ENCODE peak calls at places on chromosome 6, in four cellular contexts. F, L, W and B are unnamed samples.

GRCh38 chr6:88629838-88630462 is 333.5 kb downstream of the RNGTT start:
- DNase-seq in W (no peak), L (no peak), F (peak), B (peak)

GRCh38 chr6:145241039-145241438 is 494.3 kb downstream of the EPM2A start:
- DNase-seq in W (no peak), L (peak), F (no peak), B (no peak)

GRCh38 chr6:39178804-39179203 is 50.5 kb downstream of the KCNK5 start:
- DNase-seq in F (no peak), W (no peak), L (no peak), B (no peak)

GRCh38 chr6:13872681-13873080 is 52.1 kb upstream of the RNF182 start:
- DNase-seq in F (no peak), W (no peak), L (no peak), B (no peak)

GRCh38 chr6:55794136-55794812 is 81.1 kb downstream of the BMP5 start:
- DNase-seq in W (no peak), F (no peak), L (peak), B (no peak)

GRCh38 chr6:44668976-44669934 is 281.7 kb downstream of the CDC5L start:
- DNase-seq in L (no peak), W (no peak), F (no peak), B (no peak)

GRCh38 chr6:139996253-139996834 is 621.9 kb upstream of the CITED2 start:
- DNase-seq in L (no peak), W (no peak), F (peak), B (peak)

GRCh38 chr6:144055121-144055931 is 40.0 kb downstream of the SF3B5 start:
- DNase-seq in F (peak), W (no peak), L (no peak), B (peak)

GRCh38 chr6:96015321-96015790 is 418 bp upstream of the FUT9 start:
- DNase-seq in L (no peak), F (no peak), W (peak), B (no peak)

GRCh38 chr6:137414599-137414998 is 79.6 kb downstream of the OLIG3 start:
- DNase-seq in L (no peak), W (no peak), F (no peak), B (no peak)

GRCh38 chr6:105332576-105332975 is 70.3 kb downstream of the PREP start:
- DNase-seq in F (no peak), L (no peak), W (no peak), B (no peak)

GRCh38 chr6:124962617-124963415 is 579 bp downstream of the RNF217 start:
- DNase-seq in F (no peak), L (peak), W (peak), B (no peak)

GRCh38 chr6:53159558-53159957 is 10.9 kb upstream of the GCM1 start:
- DNase-seq in W (no peak), F (no peak), L (peak), B (no peak)

GRCh38 chr6:90000864-90001731 is 106.8 kb downstream of the GJA10 start:
- DNase-seq in L (peak), W (no peak), F (peak), B (no peak)

GRCh38 chr6:17865243-17865642 is 122.2 kb downstream of the KIF13A start:
- DNase-seq in W (no peak), F (no peak), L (peak), B (no peak)

GRCh38 chr6:167437888-167438484 is 113.1 kb downstream of the TTLL2 start:
- DNase-seq in W (no peak), L (no peak), F (no peak), B (no peak)

GRCh38 chr6:117440558-117441525 is 15.1 kb upstream of the ROS1 start:
- DNase-seq in L (peak), W (no peak), F (no peak), B (no peak)

GRCh38 chr6:120363429-120363828 is 970.9 kb downstream of the TBC1D32 start:
- DNase-seq in L (no peak), F (no peak), W (peak), B (no peak)

GRCh38 chr6:163392533-163392932 is 22.0 kb upstream of the QKI start:
- DNase-seq in L (peak), F (no peak), W (no peak), B (peak)